ENCODE peak calls at places on chromosomes 13 and 19, in five cellular contexts. F is head of caudate nucleus, B is amygdala, A is NCI-H2029, U is brain microvascular endothelial cell. R is an unnamed sample.
A peak's percentile ranks its signal among the peaks of the same experiment; 100 is the strongest.

GRCh38 chr13:105165449-105166125 is 1369.9 kb downstream of the EFNB2 start:
- DNase-seq in U (no peak), B (no peak), F (no peak), A (peak; percentile 22), R (no peak)

GRCh38 chr13:44417876-44418275 is 44.3 kb downstream of the SERP2 start:
- DNase-seq in F (no peak), A (no peak), U (no peak), B (no peak), R (no peak)

GRCh38 chr19:7293795-7294570 is at the start of gene INSR:
- DNase-seq in A (peak; percentile 79), U (peak; percentile 62), B (peak; percentile 84), F (peak; percentile 92), R (peak; percentile 91)

GRCh38 chr19:58154287-58154678 is 3.7 kb upstream of the ZNF329 start:
- DNase-seq in U (peak; percentile 16), F (peak; percentile 41), A (no peak), B (peak; percentile 5), R (no peak)

GRCh38 chr13:25286308-25286968 is 850 bp downstream of the MTMR6 start:
- DNase-seq in B (peak; percentile 18), F (peak; percentile 56), A (no peak), U (peak; percentile 47), R (peak; percentile 36)

GRCh38 chr19:47067215-47067847 is 18.9 kb upstream of the TMEM160 start:
- DNase-seq in A (no peak), F (no peak), B (no peak), U (no peak), R (no peak)

GRCh38 chr19:18650468-18651001 is 13.7 kb downstream of the KLHL26 start:
- DNase-seq in U (peak; percentile 85), A (no peak), F (no peak), B (no peak), R (no peak)

GRCh38 chr19:55027472-55028337 is 10.4 kb downstream of the GP6 start:
- DNase-seq in U (no peak), F (no peak), B (no peak), A (no peak), R (no peak)

GRCh38 chr13:94322925-94323324 is 156.6 kb downstream of the DCT start:
- DNase-seq in U (no peak), A (no peak), F (no peak), B (no peak), R (no peak)

GRCh38 chr13:66106246-66106645 is 1123.9 kb downstream of the PCDH9 start:
- DNase-seq in A (no peak), B (no peak), F (no peak), U (no peak), R (no peak)

GRCh38 chr13:50006426-50007135 is 8.7 kb upstream of the KCNRG start:
- DNase-seq in B (no peak), A (no peak), F (no peak), U (no peak), R (no peak)

GRCh38 chr19:5893296-5893903 is 10.2 kb downstream of the NDUFA11 start:
- DNase-seq in B (no peak), F (no peak), U (no peak), A (no peak), R (no peak)

GRCh38 chr13:96781141-96781540 is 213.1 kb downstream of the OXGR1 start:
- DNase-seq in F (peak; percentile 65), A (no peak), B (peak; percentile 18), U (no peak), R (peak; percentile 64)

GRCh38 chr19:470701-471100 is 9.9 kb upstream of the SHC2 start:
- DNase-seq in B (no peak), F (no peak), U (no peak), A (no peak), R (no peak)

GRCh38 chr19:5369962-5370367 is 29.4 kb upstream of the PTPRS start:
- DNase-seq in A (peak; percentile 7), U (peak; percentile 35), F (peak; percentile 39), B (no peak), R (no peak)

GRCh38 chr19:34313188-34313587 is 51.8 kb upstream of the GPI start:
- DNase-seq in U (peak; percentile 45), F (no peak), A (no peak), B (no peak), R (no peak)

GRCh38 chr13:80305737-80306136 is 35.2 kb downstream of the SPRY2 start:
- DNase-seq in B (no peak), A (no peak), F (no peak), U (no peak), R (no peak)

GRCh38 chr13:106736941-106737340 is 169.0 kb upstream of the ARGLU1 start:
- DNase-seq in B (no peak), U (no peak), F (no peak), A (no peak), R (no peak)

GRCh38 chr19:18496980-18497256 is 25.0 kb downstream of the ELL start:
- DNase-seq in B (no peak), F (no peak), A (no peak), U (no peak), R (no peak)

GRCh38 chr13:31722684-31723083 is 16.6 kb upstream of the RXFP2 start:
- DNase-seq in A (no peak), B (no peak), U (no peak), F (no peak), R (no peak)

GRCh38 chr19:43779147-43779819 is 1.5 kb downstream of the KCNN4 start:
- DNase-seq in F (no peak), U (no peak), B (no peak), A (no peak), R (no peak)

GRCh38 chr19:15673176-15673654 is 328 bp downstream of the CYP4F12 start:
- DNase-seq in B (no peak), U (no peak), F (no peak), A (no peak), R (no peak)

GRCh38 chr19:55304279-55304978 is 20.6 kb downstream of the BRSK1 start:
- DNase-seq in A (peak; percentile 7), F (no peak), B (no peak), U (no peak), R (no peak)

GRCh38 chr13:39684531-39685137 is 29.2 kb downstream of the COG6 start:
- DNase-seq in A (no peak), U (no peak), F (no peak), B (no peak), R (no peak)

GRCh38 chr19:45087531-45087930 is 5.4 kb upstream of the PPP1R37 start:
- DNase-seq in B (no peak), U (no peak), A (no peak), F (no peak), R (no peak)

GRCh38 chr13:73521291-73521626 is 462.5 kb downstream of the KLF5 start:
- DNase-seq in A (no peak), F (no peak), B (no peak), U (no peak), R (no peak)

GRCh38 chr19:18386543-18387251 is 739 bp downstream of the GDF15 start:
- DNase-seq in B (no peak), U (no peak), F (no peak), A (no peak), R (no peak)

GRCh38 chr13:92745233-92745632 is 481.4 kb upstream of the GPC6 start:
- DNase-seq in B (no peak), F (no peak), A (no peak), U (no peak), R (no peak)

GRCh38 chr13:113449693-113450347 is 3.5 kb downstream of the ADPRHL1 start:
- DNase-seq in U (no peak), F (no peak), A (no peak), B (no peak), R (no peak)

GRCh38 chr19:30227661-30228112 is 144.5 kb upstream of the ZNF536 start:
- DNase-seq in B (peak; percentile 60), F (peak; percentile 89), A (peak; percentile 7), U (peak; percentile 25), R (peak; percentile 84)

GRCh38 chr13:41289463-41289881 is 21.6 kb upstream of the NAA16 start:
- DNase-seq in F (no peak), A (no peak), B (no peak), U (no peak), R (no peak)

GRCh38 chr19:18428837-18429674 is 8.9 kb downstream of the ISYNA1 start:
- DNase-seq in U (peak; percentile 83), A (peak; percentile 78), B (peak; percentile 66), F (peak; percentile 85), R (no peak)

GRCh38 chr19:18419699-18420460 is 682 bp downstream of the SSBP4 start:
- DNase-seq in U (no peak), F (no peak), B (no peak), A (no peak), R (no peak)

GRCh38 chr19:31340059-31341025 is 8.9 kb downstream of the TSHZ3 start:
- DNase-seq in A (no peak), B (no peak), F (no peak), U (no peak), R (no peak)

GRCh38 chr13:57557979-57558529 is 73.5 kb upstream of the PCDH17 start:
- DNase-seq in U (no peak), B (no peak), F (no peak), A (peak; percentile 2), R (peak; percentile 4)

GRCh38 chr19:13762635-13763235 is 1.6 kb upstream of the MRI1 start:
- DNase-seq in B (no peak), U (no peak), A (no peak), F (no peak), R (no peak)

GRCh38 chr19:14118165-14119051 is 846 bp upstream of the PRKACA start:
- DNase-seq in A (peak; percentile 63), B (peak; percentile 53), F (peak; percentile 84), U (peak; percentile 28), R (peak; percentile 74)

GRCh38 chr13:24725379-24725778 is 38.6 kb upstream of the RNF17 start:
- DNase-seq in U (no peak), B (no peak), F (no peak), A (no peak), R (no peak)

GRCh38 chr13:47397739-47398138 is 500.9 kb upstream of the HTR2A start:
- DNase-seq in B (no peak), U (peak; percentile 51), A (no peak), F (no peak), R (no peak)